ENCODE peak calls at places on chromosomes 3 and 15, in nine cellular contexts. One of them, this sample, is unnamed.
A peak's percentile ranks its signal among the peaks of the same experiment; 100 is the strongest.

GRCh38 chr3:182118081-182118480 is 406.4 kb downstream of the SOX2 start:
- DNase-seq in GM04503: no peak
- DNase-seq in caudate nucleus: no peak
- DNase-seq in stimulated activated effector memory CD8-positive, alpha-beta T cell treated with anti-CD3 and anti-CD28 coated beads, Interleukin-12 subunit alpha, Interleukin-12 subunit beta, amount 100 ng/mL, for 72 hours: no peak
- DNase-seq in upper lobe of right lung: no peak
- DNase-seq in Right ventricle myocardium inferior: no peak
- DNase-seq in NCI-H187: no peak
- DNase-seq in stimulated activated CD4-positive, alpha-beta T cell treated with anti-CD3 and anti-CD28 coated beads, Interleukin-4, amount 100 ng/mL, for 4 hours: no peak
- DNase-seq in activated T-cell treated with anti-CD3 and anti-CD28 coated beads for 1 hour: no peak
- DNase-seq in this sample: no peak

GRCh38 chr15:75038948-75039533 is 15.7 kb downstream of the PPCDC start:
- DNase-seq in GM04503: no peak
- DNase-seq in caudate nucleus: no peak
- DNase-seq in stimulated activated effector memory CD8-positive, alpha-beta T cell treated with anti-CD3 and anti-CD28 coated beads, Interleukin-12 subunit alpha, Interleukin-12 subunit beta, amount 100 ng/mL, for 72 hours: no peak
- DNase-seq in upper lobe of right lung: no peak
- DNase-seq in Right ventricle myocardium inferior: no peak
- DNase-seq in NCI-H187: no peak
- DNase-seq in stimulated activated CD4-positive, alpha-beta T cell treated with anti-CD3 and anti-CD28 coated beads, Interleukin-4, amount 100 ng/mL, for 4 hours: no peak
- DNase-seq in activated T-cell treated with anti-CD3 and anti-CD28 coated beads for 1 hour: no peak
- DNase-seq in this sample: no peak

GRCh38 chr3:49606427-49606826 is 52.1 kb downstream of the BSN start:
- DNase-seq in GM04503: no peak
- DNase-seq in caudate nucleus: no peak
- DNase-seq in stimulated activated effector memory CD8-positive, alpha-beta T cell treated with anti-CD3 and anti-CD28 coated beads, Interleukin-12 subunit alpha, Interleukin-12 subunit beta, amount 100 ng/mL, for 72 hours: no peak
- DNase-seq in upper lobe of right lung: peak; percentile 52
- DNase-seq in Right ventricle myocardium inferior: no peak
- DNase-seq in NCI-H187: no peak
- DNase-seq in stimulated activated CD4-positive, alpha-beta T cell treated with anti-CD3 and anti-CD28 coated beads, Interleukin-4, amount 100 ng/mL, for 4 hours: no peak
- DNase-seq in activated T-cell treated with anti-CD3 and anti-CD28 coated beads for 1 hour: no peak
- DNase-seq in this sample: no peak

GRCh38 chr3:50625879-50626182 is 8.9 kb downstream of the MAPKAPK3 start:
- DNase-seq in GM04503: no peak
- DNase-seq in caudate nucleus: no peak
- DNase-seq in stimulated activated effector memory CD8-positive, alpha-beta T cell treated with anti-CD3 and anti-CD28 coated beads, Interleukin-12 subunit alpha, Interleukin-12 subunit beta, amount 100 ng/mL, for 72 hours: no peak
- DNase-seq in upper lobe of right lung: no peak
- DNase-seq in Right ventricle myocardium inferior: no peak
- DNase-seq in NCI-H187: no peak
- DNase-seq in stimulated activated CD4-positive, alpha-beta T cell treated with anti-CD3 and anti-CD28 coated beads, Interleukin-4, amount 100 ng/mL, for 4 hours: no peak
- DNase-seq in activated T-cell treated with anti-CD3 and anti-CD28 coated beads for 1 hour: no peak
- DNase-seq in this sample: no peak

GRCh38 chr15:65421360-65422215 is 1.2 kb downstream of the IGDCC4 start:
- DNase-seq in GM04503: no peak
- DNase-seq in caudate nucleus: no peak
- DNase-seq in stimulated activated effector memory CD8-positive, alpha-beta T cell treated with anti-CD3 and anti-CD28 coated beads, Interleukin-12 subunit alpha, Interleukin-12 subunit beta, amount 100 ng/mL, for 72 hours: no peak
- DNase-seq in upper lobe of right lung: no peak
- DNase-seq in Right ventricle myocardium inferior: no peak
- DNase-seq in NCI-H187: no peak
- DNase-seq in stimulated activated CD4-positive, alpha-beta T cell treated with anti-CD3 and anti-CD28 coated beads, Interleukin-4, amount 100 ng/mL, for 4 hours: no peak
- DNase-seq in activated T-cell treated with anti-CD3 and anti-CD28 coated beads for 1 hour: no peak
- DNase-seq in this sample: peak; percentile 49

GRCh38 chr3:24273491-24273890 is 221.2 kb downstream of the THRB start:
- DNase-seq in GM04503: no peak
- DNase-seq in caudate nucleus: no peak
- DNase-seq in stimulated activated effector memory CD8-positive, alpha-beta T cell treated with anti-CD3 and anti-CD28 coated beads, Interleukin-12 subunit alpha, Interleukin-12 subunit beta, amount 100 ng/mL, for 72 hours: no peak
- DNase-seq in upper lobe of right lung: no peak
- DNase-seq in Right ventricle myocardium inferior: no peak
- DNase-seq in NCI-H187: no peak
- DNase-seq in stimulated activated CD4-positive, alpha-beta T cell treated with anti-CD3 and anti-CD28 coated beads, Interleukin-4, amount 100 ng/mL, for 4 hours: no peak
- DNase-seq in activated T-cell treated with anti-CD3 and anti-CD28 coated beads for 1 hour: no peak
- DNase-seq in this sample: no peak

GRCh38 chr3:4021162-4021561 is 221.9 kb downstream of the LRRN1 start:
- DNase-seq in GM04503: no peak
- DNase-seq in caudate nucleus: no peak
- DNase-seq in stimulated activated effector memory CD8-positive, alpha-beta T cell treated with anti-CD3 and anti-CD28 coated beads, Interleukin-12 subunit alpha, Interleukin-12 subunit beta, amount 100 ng/mL, for 72 hours: no peak
- DNase-seq in upper lobe of right lung: no peak
- DNase-seq in Right ventricle myocardium inferior: no peak
- DNase-seq in NCI-H187: no peak
- DNase-seq in stimulated activated CD4-positive, alpha-beta T cell treated with anti-CD3 and anti-CD28 coated beads, Interleukin-4, amount 100 ng/mL, for 4 hours: no peak
- DNase-seq in activated T-cell treated with anti-CD3 and anti-CD28 coated beads for 1 hour: no peak
- DNase-seq in this sample: no peak

GRCh38 chr3:78258798-78259197 is 1218.9 kb downstream of the ROBO2 start:
- DNase-seq in GM04503: peak; percentile 84
- DNase-seq in caudate nucleus: no peak
- DNase-seq in stimulated activated effector memory CD8-positive, alpha-beta T cell treated with anti-CD3 and anti-CD28 coated beads, Interleukin-12 subunit alpha, Interleukin-12 subunit beta, amount 100 ng/mL, for 72 hours: no peak
- DNase-seq in upper lobe of right lung: no peak
- DNase-seq in Right ventricle myocardium inferior: no peak
- DNase-seq in NCI-H187: no peak
- DNase-seq in stimulated activated CD4-positive, alpha-beta T cell treated with anti-CD3 and anti-CD28 coated beads, Interleukin-4, amount 100 ng/mL, for 4 hours: no peak
- DNase-seq in activated T-cell treated with anti-CD3 and anti-CD28 coated beads for 1 hour: no peak
- DNase-seq in this sample: no peak

GRCh38 chr3:50044976-50045375 is 43.7 kb upstream of the RBM5 start:
- DNase-seq in GM04503: no peak
- DNase-seq in caudate nucleus: no peak
- DNase-seq in stimulated activated effector memory CD8-positive, alpha-beta T cell treated with anti-CD3 and anti-CD28 coated beads, Interleukin-12 subunit alpha, Interleukin-12 subunit beta, amount 100 ng/mL, for 72 hours: no peak
- DNase-seq in upper lobe of right lung: no peak
- DNase-seq in Right ventricle myocardium inferior: no peak
- DNase-seq in NCI-H187: no peak
- DNase-seq in stimulated activated CD4-positive, alpha-beta T cell treated with anti-CD3 and anti-CD28 coated beads, Interleukin-4, amount 100 ng/mL, for 4 hours: no peak
- DNase-seq in activated T-cell treated with anti-CD3 and anti-CD28 coated beads for 1 hour: no peak
- DNase-seq in this sample: no peak

GRCh38 chr15:79042213-79042928 is 48.2 kb downstream of the RASGRF1 start:
- DNase-seq in GM04503: no peak
- DNase-seq in caudate nucleus: no peak
- DNase-seq in stimulated activated effector memory CD8-positive, alpha-beta T cell treated with anti-CD3 and anti-CD28 coated beads, Interleukin-12 subunit alpha, Interleukin-12 subunit beta, amount 100 ng/mL, for 72 hours: no peak
- DNase-seq in upper lobe of right lung: no peak
- DNase-seq in Right ventricle myocardium inferior: no peak
- DNase-seq in NCI-H187: no peak
- DNase-seq in stimulated activated CD4-positive, alpha-beta T cell treated with anti-CD3 and anti-CD28 coated beads, Interleukin-4, amount 100 ng/mL, for 4 hours: no peak
- DNase-seq in activated T-cell treated with anti-CD3 and anti-CD28 coated beads for 1 hour: no peak
- DNase-seq in this sample: no peak

GRCh38 chr3:190192807-190193206 is 72.1 kb upstream of the P3H2 start:
- DNase-seq in GM04503: no peak
- DNase-seq in caudate nucleus: no peak
- DNase-seq in stimulated activated effector memory CD8-positive, alpha-beta T cell treated with anti-CD3 and anti-CD28 coated beads, Interleukin-12 subunit alpha, Interleukin-12 subunit beta, amount 100 ng/mL, for 72 hours: no peak
- DNase-seq in upper lobe of right lung: no peak
- DNase-seq in Right ventricle myocardium inferior: no peak
- DNase-seq in NCI-H187: no peak
- DNase-seq in stimulated activated CD4-positive, alpha-beta T cell treated with anti-CD3 and anti-CD28 coated beads, Interleukin-4, amount 100 ng/mL, for 4 hours: no peak
- DNase-seq in activated T-cell treated with anti-CD3 and anti-CD28 coated beads for 1 hour: no peak
- DNase-seq in this sample: no peak

GRCh38 chr3:191882289-191882688 is 421.3 kb downstream of the PYDC2 start:
- DNase-seq in GM04503: peak; percentile 6
- DNase-seq in caudate nucleus: no peak
- DNase-seq in stimulated activated effector memory CD8-positive, alpha-beta T cell treated with anti-CD3 and anti-CD28 coated beads, Interleukin-12 subunit alpha, Interleukin-12 subunit beta, amount 100 ng/mL, for 72 hours: no peak
- DNase-seq in upper lobe of right lung: no peak
- DNase-seq in Right ventricle myocardium inferior: no peak
- DNase-seq in NCI-H187: no peak
- DNase-seq in stimulated activated CD4-positive, alpha-beta T cell treated with anti-CD3 and anti-CD28 coated beads, Interleukin-4, amount 100 ng/mL, for 4 hours: no peak
- DNase-seq in activated T-cell treated with anti-CD3 and anti-CD28 coated beads for 1 hour: no peak
- DNase-seq in this sample: no peak

GRCh38 chr3:172194702-172195392 is 155.5 kb downstream of the FNDC3B start:
- DNase-seq in GM04503: no peak
- DNase-seq in caudate nucleus: no peak
- DNase-seq in stimulated activated effector memory CD8-positive, alpha-beta T cell treated with anti-CD3 and anti-CD28 coated beads, Interleukin-12 subunit alpha, Interleukin-12 subunit beta, amount 100 ng/mL, for 72 hours: no peak
- DNase-seq in upper lobe of right lung: no peak
- DNase-seq in Right ventricle myocardium inferior: no peak
- DNase-seq in NCI-H187: no peak
- DNase-seq in stimulated activated CD4-positive, alpha-beta T cell treated with anti-CD3 and anti-CD28 coated beads, Interleukin-4, amount 100 ng/mL, for 4 hours: no peak
- DNase-seq in activated T-cell treated with anti-CD3 and anti-CD28 coated beads for 1 hour: no peak
- DNase-seq in this sample: no peak

GRCh38 chr15:83030021-83030420 is 18.6 kb upstream of the C15orf40 start:
- DNase-seq in GM04503: no peak
- DNase-seq in caudate nucleus: no peak
- DNase-seq in stimulated activated effector memory CD8-positive, alpha-beta T cell treated with anti-CD3 and anti-CD28 coated beads, Interleukin-12 subunit alpha, Interleukin-12 subunit beta, amount 100 ng/mL, for 72 hours: no peak
- DNase-seq in upper lobe of right lung: no peak
- DNase-seq in Right ventricle myocardium inferior: no peak
- DNase-seq in NCI-H187: no peak
- DNase-seq in stimulated activated CD4-positive, alpha-beta T cell treated with anti-CD3 and anti-CD28 coated beads, Interleukin-4, amount 100 ng/mL, for 4 hours: no peak
- DNase-seq in activated T-cell treated with anti-CD3 and anti-CD28 coated beads for 1 hour: no peak
- DNase-seq in this sample: no peak

GRCh38 chr3:183317886-183318845 is 65.1 kb downstream of the B3GNT5 start:
- DNase-seq in GM04503: no peak
- DNase-seq in caudate nucleus: no peak
- DNase-seq in stimulated activated effector memory CD8-positive, alpha-beta T cell treated with anti-CD3 and anti-CD28 coated beads, Interleukin-12 subunit alpha, Interleukin-12 subunit beta, amount 100 ng/mL, for 72 hours: no peak
- DNase-seq in upper lobe of right lung: no peak
- DNase-seq in Right ventricle myocardium inferior: no peak
- DNase-seq in NCI-H187: no peak
- DNase-seq in stimulated activated CD4-positive, alpha-beta T cell treated with anti-CD3 and anti-CD28 coated beads, Interleukin-4, amount 100 ng/mL, for 4 hours: no peak
- DNase-seq in activated T-cell treated with anti-CD3 and anti-CD28 coated beads for 1 hour: no peak
- DNase-seq in this sample: no peak

GRCh38 chr3:122583770-122584169 is 6.3 kb downstream of the PARP15 start:
- DNase-seq in GM04503: no peak
- DNase-seq in caudate nucleus: no peak
- DNase-seq in stimulated activated effector memory CD8-positive, alpha-beta T cell treated with anti-CD3 and anti-CD28 coated beads, Interleukin-12 subunit alpha, Interleukin-12 subunit beta, amount 100 ng/mL, for 72 hours: no peak
- DNase-seq in upper lobe of right lung: no peak
- DNase-seq in Right ventricle myocardium inferior: no peak
- DNase-seq in NCI-H187: no peak
- DNase-seq in stimulated activated CD4-positive, alpha-beta T cell treated with anti-CD3 and anti-CD28 coated beads, Interleukin-4, amount 100 ng/mL, for 4 hours: no peak
- DNase-seq in activated T-cell treated with anti-CD3 and anti-CD28 coated beads for 1 hour: no peak
- DNase-seq in this sample: no peak

GRCh38 chr15:24943361-24943760 is 11.4 kb upstream of the SNRPN start:
- DNase-seq in GM04503: no peak
- DNase-seq in caudate nucleus: no peak
- DNase-seq in stimulated activated effector memory CD8-positive, alpha-beta T cell treated with anti-CD3 and anti-CD28 coated beads, Interleukin-12 subunit alpha, Interleukin-12 subunit beta, amount 100 ng/mL, for 72 hours: no peak
- DNase-seq in upper lobe of right lung: no peak
- DNase-seq in Right ventricle myocardium inferior: no peak
- DNase-seq in NCI-H187: no peak
- DNase-seq in stimulated activated CD4-positive, alpha-beta T cell treated with anti-CD3 and anti-CD28 coated beads, Interleukin-4, amount 100 ng/mL, for 4 hours: no peak
- DNase-seq in activated T-cell treated with anti-CD3 and anti-CD28 coated beads for 1 hour: no peak
- DNase-seq in this sample: no peak

GRCh38 chr3:31191354-31191753 is 296.9 kb upstream of the GADL1 start:
- DNase-seq in GM04503: no peak
- DNase-seq in caudate nucleus: no peak
- DNase-seq in stimulated activated effector memory CD8-positive, alpha-beta T cell treated with anti-CD3 and anti-CD28 coated beads, Interleukin-12 subunit alpha, Interleukin-12 subunit beta, amount 100 ng/mL, for 72 hours: no peak
- DNase-seq in upper lobe of right lung: no peak
- DNase-seq in Right ventricle myocardium inferior: no peak
- DNase-seq in NCI-H187: no peak
- DNase-seq in stimulated activated CD4-positive, alpha-beta T cell treated with anti-CD3 and anti-CD28 coated beads, Interleukin-4, amount 100 ng/mL, for 4 hours: no peak
- DNase-seq in activated T-cell treated with anti-CD3 and anti-CD28 coated beads for 1 hour: no peak
- DNase-seq in this sample: no peak

GRCh38 chr3:15860014-15860934 is 62.5 kb upstream of the ANKRD28 start:
- DNase-seq in GM04503: peak; percentile 21
- DNase-seq in caudate nucleus: peak; percentile 56
- DNase-seq in stimulated activated effector memory CD8-positive, alpha-beta T cell treated with anti-CD3 and anti-CD28 coated beads, Interleukin-12 subunit alpha, Interleukin-12 subunit beta, amount 100 ng/mL, for 72 hours: peak; percentile 25
- DNase-seq in upper lobe of right lung: peak; percentile 66
- DNase-seq in Right ventricle myocardium inferior: peak; percentile 70
- DNase-seq in NCI-H187: no peak
- DNase-seq in stimulated activated CD4-positive, alpha-beta T cell treated with anti-CD3 and anti-CD28 coated beads, Interleukin-4, amount 100 ng/mL, for 4 hours: peak; percentile 2
- DNase-seq in activated T-cell treated with anti-CD3 and anti-CD28 coated beads for 1 hour: no peak
- DNase-seq in this sample: peak; percentile 53

GRCh38 chr3:123404391-123404790 is 44.5 kb downstream of the ADCY5 start:
- DNase-seq in GM04503: no peak
- DNase-seq in caudate nucleus: no peak
- DNase-seq in stimulated activated effector memory CD8-positive, alpha-beta T cell treated with anti-CD3 and anti-CD28 coated beads, Interleukin-12 subunit alpha, Interleukin-12 subunit beta, amount 100 ng/mL, for 72 hours: no peak
- DNase-seq in upper lobe of right lung: no peak
- DNase-seq in Right ventricle myocardium inferior: no peak
- DNase-seq in NCI-H187: no peak
- DNase-seq in stimulated activated CD4-positive, alpha-beta T cell treated with anti-CD3 and anti-CD28 coated beads, Interleukin-4, amount 100 ng/mL, for 4 hours: no peak
- DNase-seq in activated T-cell treated with anti-CD3 and anti-CD28 coated beads for 1 hour: no peak
- DNase-seq in this sample: no peak

GRCh38 chr3:188051801-188052228 is 102.1 kb upstream of the LPP start:
- DNase-seq in GM04503: no peak
- DNase-seq in caudate nucleus: peak; percentile 78
- DNase-seq in stimulated activated effector memory CD8-positive, alpha-beta T cell treated with anti-CD3 and anti-CD28 coated beads, Interleukin-12 subunit alpha, Interleukin-12 subunit beta, amount 100 ng/mL, for 72 hours: no peak
- DNase-seq in upper lobe of right lung: no peak
- DNase-seq in Right ventricle myocardium inferior: peak; percentile 74
- DNase-seq in NCI-H187: no peak
- DNase-seq in stimulated activated CD4-positive, alpha-beta T cell treated with anti-CD3 and anti-CD28 coated beads, Interleukin-4, amount 100 ng/mL, for 4 hours: no peak
- DNase-seq in activated T-cell treated with anti-CD3 and anti-CD28 coated beads for 1 hour: no peak
- DNase-seq in this sample: no peak

GRCh38 chr15:97903560-97904195 is 56.8 kb upstream of the ARRDC4 start:
- DNase-seq in GM04503: no peak
- DNase-seq in caudate nucleus: no peak
- DNase-seq in stimulated activated effector memory CD8-positive, alpha-beta T cell treated with anti-CD3 and anti-CD28 coated beads, Interleukin-12 subunit alpha, Interleukin-12 subunit beta, amount 100 ng/mL, for 72 hours: no peak
- DNase-seq in upper lobe of right lung: no peak
- DNase-seq in Right ventricle myocardium inferior: no peak
- DNase-seq in NCI-H187: no peak
- DNase-seq in stimulated activated CD4-positive, alpha-beta T cell treated with anti-CD3 and anti-CD28 coated beads, Interleukin-4, amount 100 ng/mL, for 4 hours: no peak
- DNase-seq in activated T-cell treated with anti-CD3 and anti-CD28 coated beads for 1 hour: no peak
- DNase-seq in this sample: no peak

GRCh38 chr15:43516801-43517353 is 531 bp upstream of the MAP1A start:
- DNase-seq in GM04503: no peak
- DNase-seq in caudate nucleus: no peak
- DNase-seq in stimulated activated effector memory CD8-positive, alpha-beta T cell treated with anti-CD3 and anti-CD28 coated beads, Interleukin-12 subunit alpha, Interleukin-12 subunit beta, amount 100 ng/mL, for 72 hours: no peak
- DNase-seq in upper lobe of right lung: peak; percentile 12
- DNase-seq in Right ventricle myocardium inferior: no peak
- DNase-seq in NCI-H187: no peak
- DNase-seq in stimulated activated CD4-positive, alpha-beta T cell treated with anti-CD3 and anti-CD28 coated beads, Interleukin-4, amount 100 ng/mL, for 4 hours: no peak
- DNase-seq in activated T-cell treated with anti-CD3 and anti-CD28 coated beads for 1 hour: no peak
- DNase-seq in this sample: no peak

This sample was measured in midbrain.